ENCODE peak calls at places on chromosome 1, in eight cellular contexts. G is psoas muscle; E is keratinocyte; M is A549; L is cardiac muscle cell; I is right cardiac atrium; U is CD8-positive, alpha-beta memory T cell; N is stomach. S is an unnamed sample.

GRCh38 chr1:166087734-166088571 is 78.8 kb downstream of the FAM78B start:
- DNase-seq in G (no peak), E (no peak), M (no peak), L (no peak), I (no peak), U (no peak), N (no peak), S (no peak)

GRCh38 chr1:17531682-17532487 is 7.6 kb upstream of the ARHGEF10L start:
- DNase-seq in G (peak; percentile 87), E (no peak), M (no peak), L (peak; percentile 37), I (peak; percentile 93), U (no peak), N (peak; percentile 62), S (no peak)

GRCh38 chr1:223700942-223701637 is 11.2 kb upstream of the CAPN2 start:
- DNase-seq in G (no peak), E (peak; percentile 83), M (peak; percentile 90), L (no peak), I (peak; percentile 56), U (no peak), N (no peak), S (peak; percentile 71)

GRCh38 chr1:148264374-148265276 is 112.5 kb upstream of the NBPF11 start:
- DNase-seq in G (no peak), E (peak; percentile 94), M (peak; percentile 92), L (peak; percentile 20), I (peak; percentile 48), U (no peak), N (no peak), S (no peak)

GRCh38 chr1:40039757-40040510 is 595 bp upstream of the CAP1 start:
- DNase-seq in G (peak; percentile 94), E (no peak), M (peak; percentile 60), L (peak; percentile 90), I (peak; percentile 97), U (peak; percentile 75), N (peak; percentile 83), S (peak; percentile 90)

GRCh38 chr1:109255673-109256072 is 6.3 kb downstream of the CELSR2 start:
- DNase-seq in G (no peak), E (no peak), M (no peak), L (no peak), I (no peak), U (no peak), N (no peak), S (no peak)

GRCh38 chr1:200784576-200784975 is 45.9 kb downstream of the CAMSAP2 start:
- DNase-seq in G (no peak), E (no peak), M (no peak), L (no peak), I (no peak), U (no peak), N (no peak), S (no peak)

GRCh38 chr1:230750576-230750975 is 3.4 kb downstream of the CAPN9 start:
- DNase-seq in G (no peak), E (no peak), M (no peak), L (no peak), I (no peak), U (no peak), N (peak; percentile 62), S (no peak)

GRCh38 chr1:69814926-69815325 is 247.2 kb downstream of the LRRC7 start:
- DNase-seq in G (no peak), E (no peak), M (no peak), L (no peak), I (no peak), U (no peak), N (no peak), S (no peak)

GRCh38 chr1:204077979-204078696 is 5.2 kb downstream of the SOX13 start:
- DNase-seq in G (no peak), E (no peak), M (no peak), L (peak; percentile 87), I (no peak), U (no peak), N (peak; percentile 68), S (peak; percentile 55)

GRCh38 chr1:43541721-43542401 is 11.2 kb downstream of the PTPRF start:
- DNase-seq in G (peak; percentile 85), E (no peak), M (no peak), L (no peak), I (peak; percentile 91), U (no peak), N (peak; percentile 91), S (peak; percentile 77)

GRCh38 chr1:94765958-94766357 is 54.2 kb upstream of the SLC44A3 start:
- DNase-seq in G (no peak), E (no peak), M (no peak), L (no peak), I (no peak), U (no peak), N (no peak), S (no peak)

GRCh38 chr1:229893762-229894444 is 173.1 kb upstream of the GALNT2 start:
- DNase-seq in G (no peak), E (peak; percentile 25), M (no peak), L (no peak), I (no peak), U (no peak), N (no peak), S (no peak)

GRCh38 chr1:201171063-201172036 is 17.1 kb upstream of the TMEM9 start:
- DNase-seq in G (peak; percentile 62), E (no peak), M (peak; percentile 70), L (peak; percentile 78), I (peak; percentile 65), U (peak; percentile 44), N (peak; percentile 31), S (no peak)

GRCh38 chr1:230611128-230611914 is 31.0 kb upstream of the COG2 start:
- DNase-seq in G (no peak), E (no peak), M (no peak), L (no peak), I (no peak), U (no peak), N (no peak), S (no peak)

GRCh38 chr1:61436491-61437120 is 288.3 kb downstream of the TM2D1 start:
- DNase-seq in G (no peak), E (no peak), M (no peak), L (no peak), I (peak; percentile 67), U (no peak), N (peak; percentile 36), S (no peak)

GRCh38 chr1:177754607-177755006 is 215.3 kb downstream of the SEC16B start:
- DNase-seq in G (no peak), E (no peak), M (no peak), L (no peak), I (no peak), U (no peak), N (no peak), S (no peak)

GRCh38 chr1:85484264-85484663 is 19.3 kb upstream of the DDAH1 start:
- DNase-seq in G (no peak), E (no peak), M (no peak), L (no peak), I (no peak), U (no peak), N (no peak), S (no peak)

GRCh38 chr1:156676820-156677615 is at the start of gene NES:
- DNase-seq in G (peak; percentile 85), E (no peak), M (no peak), L (peak; percentile 91), I (peak; percentile 91), U (no peak), N (no peak), S (no peak)

GRCh38 chr1:25566186-25566729 is 22.9 kb downstream of the LDLRAP1 start:
- DNase-seq in G (no peak), E (no peak), M (no peak), L (no peak), I (no peak), U (no peak), N (no peak), S (no peak)

GRCh38 chr1:25563330-25564215 is 20.2 kb downstream of the LDLRAP1 start:
- DNase-seq in G (peak; percentile 41), E (no peak), M (no peak), L (no peak), I (peak; percentile 54), U (no peak), N (no peak), S (no peak)

GRCh38 chr1:25565626-25566025 is 22.2 kb downstream of the LDLRAP1 start:
- DNase-seq in G (no peak), E (no peak), M (no peak), L (no peak), I (peak; percentile 36), U (no peak), N (no peak), S (no peak)

GRCh38 chr1:25564777-25565176 is 21.4 kb downstream of the LDLRAP1 start:
- DNase-seq in G (no peak), E (no peak), M (no peak), L (no peak), I (peak; percentile 25), U (no peak), N (no peak), S (no peak)

GRCh38 chr1:25565188-25565591 is 21.8 kb downstream of the LDLRAP1 start:
- DNase-seq in G (no peak), E (no peak), M (no peak), L (no peak), I (peak; percentile 21), U (peak; percentile 28), N (no peak), S (no peak)
- H3K4me1 ChIP-seq in G (peaks cover 66% of the 10 kb centered on the region), E (peaks cover 67% of the 10 kb centered on the region), M (peaks cover 14% of the 10 kb centered on the region), L (peaks cover 15% of the 10 kb centered on the region), I (peaks cover 2% of the 10 kb centered on the region), U (peaks cover 97% of the 10 kb centered on the region), N (peaks cover 42% of the 10 kb centered on the region), S (no peaks in the 10 kb centered on the region)

DNA sequence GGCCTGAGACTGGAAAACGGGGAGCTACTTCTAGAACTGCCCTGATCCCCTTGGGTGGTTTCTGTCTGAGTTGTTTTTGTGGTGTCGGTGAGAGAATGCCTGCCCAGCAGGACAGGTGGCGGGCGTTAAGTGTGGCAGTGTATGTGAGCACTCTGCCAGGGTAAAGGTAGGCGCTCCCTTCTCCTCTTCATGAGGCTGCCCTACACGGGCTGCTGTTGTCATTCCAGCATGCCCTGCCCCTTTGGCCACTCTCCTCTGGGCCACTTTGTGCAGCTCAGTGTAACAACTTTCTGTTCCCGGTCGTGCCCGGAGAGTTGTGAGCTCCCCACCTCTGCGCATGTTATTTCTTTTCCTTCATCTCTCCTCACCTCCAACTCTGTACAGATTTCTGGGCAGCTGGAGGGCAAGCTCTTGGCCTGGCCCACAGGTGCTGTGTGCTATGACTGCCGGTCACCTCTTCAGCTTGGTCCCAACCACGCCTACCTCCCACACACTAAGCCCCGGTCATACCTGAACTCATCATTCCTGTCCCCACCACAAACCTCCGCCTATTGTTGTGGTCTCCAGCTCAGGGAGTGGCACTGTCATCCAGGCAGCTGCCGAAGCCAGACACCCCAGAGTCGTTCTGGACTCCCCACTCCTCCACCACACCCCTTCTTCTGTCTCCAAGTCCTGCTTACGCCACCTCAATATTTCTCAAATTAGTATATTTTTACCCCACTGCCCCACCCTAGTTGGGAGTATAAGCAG is 69.0 kb downstream of the GADD45A start:
- DNase-seq in G (no peak), E (no peak), M (no peak), L (no peak), I (no peak), U (no peak), N (no peak), S (no peak)
- H3K4me1 ChIP-seq in G (peaks cover 32% of the 10 kb centered on the region), E (peaks cover 62% of the 10 kb centered on the region), M (peaks cover 45% of the 10 kb centered on the region), L (peaks cover 23% of the 10 kb centered on the region), I (peaks cover 4% of the 10 kb centered on the region), U (no peaks in the 10 kb centered on the region), N (peaks cover 25% of the 10 kb centered on the region), S (peaks cover 19% of the 10 kb centered on the region)

GRCh38 chr1:37069406-37069805 is 35.1 kb upstream of the GRIK3 start:
- DNase-seq in G (no peak), E (no peak), M (no peak), L (no peak), I (no peak), U (no peak), N (no peak), S (peak; percentile 31)
- H3K4me1 ChIP-seq in G (no peaks in the 10 kb centered on the region), E (no peaks in the 10 kb centered on the region), M (no peaks in the 10 kb centered on the region), L (peaks cover 9% of the 10 kb centered on the region), I (no peaks in the 10 kb centered on the region), U (no peaks in the 10 kb centered on the region), N (no peaks in the 10 kb centered on the region), S (no peaks in the 10 kb centered on the region)

GRCh38 chr1:178941261-178941689 is 70.4 kb upstream of the ANGPTL1 start:
- DNase-seq in G (no peak), E (no peak), M (no peak), L (no peak), I (no peak), U (no peak), N (no peak), S (peak; percentile 26)
- H3K4me1 ChIP-seq in G (peaks cover 18% of the 10 kb centered on the region), E (peaks cover 20% of the 10 kb centered on the region), M (no peaks in the 10 kb centered on the region), L (no peaks in the 10 kb centered on the region), I (peaks cover 9% of the 10 kb centered on the region), U (no peaks in the 10 kb centered on the region), N (peaks cover 10% of the 10 kb centered on the region), S (no peaks in the 10 kb centered on the region)